ENCODE peak calls at places on chromosomes 12 and 14, in five cellular contexts. B is neural progenitor cell, H is PC-3, W is OCI-LY7, J is epithelial cell of esophagus. G is an unnamed sample.

GRCh38 chr14:75548544-75548943 is 26.3 kb downstream of the BATF start:
- DNase-seq in B (no peak), H (peak), W (no peak), J (no peak), G (no peak)

GRCh38 chr12:51694146-51694545 is 103.1 kb downstream of the SCN8A start:
- DNase-seq in B (no peak), H (no peak), W (no peak), J (no peak), G (no peak)

GRCh38 chr14:68173227-68173972 is 353.8 kb downstream of the RAD51B start:
- DNase-seq in B (no peak), H (no peak), W (no peak), J (no peak), G (no peak)

GRCh38 chr14:35898217-35898775 is 72.2 kb downstream of the BRMS1L start:
- DNase-seq in B (peak), H (no peak), W (no peak), J (no peak), G (no peak)

GRCh38 chr12:26276709-26277108 is 81.3 kb downstream of the SSPN start:
- DNase-seq in B (no peak), H (peak), W (no peak), J (peak), G (no peak)

GRCh38 chr12:24820872-24821271 is 128.0 kb downstream of the BCAT1 start:
- DNase-seq in B (no peak), H (no peak), W (no peak), J (peak), G (no peak)

GRCh38 chr12:104498211-104498801 is 41.6 kb downstream of the CHST11 start:
- DNase-seq in B (no peak), H (no peak), W (no peak), J (no peak), G (no peak)

GRCh38 chr14:94392510-94392935 is 4.1 kb upstream of the SERPINA1 start:
- DNase-seq in B (no peak), H (peak), W (no peak), J (peak), G (peak)

GRCh38 chr12:132735496-132735895 is 24.9 kb downstream of the PGAM5 start:
- DNase-seq in B (no peak), H (no peak), W (no peak), J (no peak), G (no peak)

GRCh38 chr12:13223941-13224340 is 27.4 kb downstream of the EMP1 start:
- DNase-seq in B (no peak), H (no peak), W (no peak), J (no peak), G (no peak)

GRCh38 chr12:32947203-32947795 is 50.7 kb upstream of the PKP2 start:
- DNase-seq in B (peak), H (peak), W (peak), J (peak), G (no peak)

GRCh38 chr12:98606367-98606985 is 13.0 kb downstream of the SLC25A3 start:
- DNase-seq in B (no peak), H (no peak), W (no peak), J (peak), G (no peak)

GRCh38 chr12:109163150-109163549 is 46.8 kb downstream of the ACACB start:
- DNase-seq in B (no peak), H (no peak), W (no peak), J (no peak), G (no peak)

GRCh38 chr14:77390188-77390587 is 13.0 kb downstream of the SAMD15 start:
- DNase-seq in B (no peak), H (no peak), W (no peak), J (no peak), G (no peak)

GRCh38 chr14:35366048-35366428 is 38.5 kb downstream of the NFKBIA start:
- DNase-seq in B (no peak), H (peak), W (no peak), J (no peak), G (no peak)

GRCh38 chr12:92224685-92225331 is 79.2 kb upstream of the BTG1 start:
- DNase-seq in B (no peak), H (peak), W (no peak), J (peak), G (no peak)

GRCh38 chr12:46944104-46944503 is 118.3 kb upstream of the SLC38A4 start:
- DNase-seq in B (no peak), H (peak), W (no peak), J (peak), G (no peak)

GRCh38 chr14:49863483-49864262 is 11.1 kb upstream of the NEMF start:
- DNase-seq in B (peak), H (no peak), W (peak), J (no peak), G (no peak)

GRCh38 chr12:77323778-77324415 is 258.5 kb upstream of the E2F7 start:
- DNase-seq in B (no peak), H (no peak), W (no peak), J (no peak), G (peak)

GRCh38 chr12:88756153-88756552 is 175.9 kb upstream of the KITLG start:
- DNase-seq in B (no peak), H (no peak), W (no peak), J (no peak), G (no peak)

GRCh38 chr14:35678403-35679028 is 130.6 kb downstream of the RALGAPA1 start:
- DNase-seq in B (no peak), H (no peak), W (no peak), J (no peak), G (no peak)

GRCh38 chr14:36467332-36467731 is 52.7 kb downstream of the NKX2-1 start:
- DNase-seq in B (no peak), H (peak), W (no peak), J (peak), G (no peak)

GRCh38 chr14:88129306-88130056 is 124.5 kb downstream of the GPR65 start:
- DNase-seq in B (no peak), H (peak), W (no peak), J (peak), G (peak)

GRCh38 chr14:37864861-37865718 is 269.7 kb downstream of the TTC6 start:
- DNase-seq in B (no peak), H (peak), W (no peak), J (peak), G (no peak)

GRCh38 chr12:28130625-28131598 is 59.3 kb upstream of the CCDC91 start:
- DNase-seq in B (no peak), H (peak), W (no peak), J (peak), G (no peak)

GRCh38 chr14:35333797-35334743 is 41.9 kb downstream of the PSMA6 start:
- DNase-seq in B (no peak), H (no peak), W (no peak), J (no peak), G (peak)

GRCh38 chr14:64095620-64096019 is 198.6 kb downstream of the ESR2 start:
- DNase-seq in B (no peak), H (no peak), W (no peak), J (peak), G (no peak)

GRCh38 chr14:105358140-105358846 is 40.0 kb upstream of the TEX22 start:
- DNase-seq in B (no peak), H (no peak), W (no peak), J (no peak), G (no peak)

GRCh38 chr12:54195736-54196347 is 7.1 kb upstream of the SMUG1 start:
- DNase-seq in B (no peak), H (no peak), W (peak), J (peak), G (no peak)

GRCh38 chr12:112468041-112468440 is 49.3 kb downstream of the PTPN11 start:
- DNase-seq in B (no peak), H (no peak), W (no peak), J (no peak), G (no peak)

GRCh38 chr12:66188584-66189475 is at the start of gene IRAK3:
- DNase-seq in B (peak), H (no peak), W (no peak), J (peak), G (peak)

GRCh38 chr12:70774055-70774454 is 136.8 kb upstream of the PTPRB start:
- DNase-seq in B (peak), H (peak), W (no peak), J (peak), G (no peak)

GRCh38 chr12:125684968-125685790 is 619.9 kb downstream of the AACS start:
- DNase-seq in B (no peak), H (no peak), W (no peak), J (no peak), G (no peak)

GRCh38 chr12:125685885-125686284 is 620.6 kb downstream of the AACS start:
- DNase-seq in B (no peak), H (no peak), W (no peak), J (no peak), G (no peak)

GRCh38 chr12:125687820-125688219 is 622.6 kb downstream of the AACS start:
- DNase-seq in B (no peak), H (no peak), W (no peak), J (no peak), G (no peak)

GRCh38 chr12:125687403-125687802 is 622.2 kb downstream of the AACS start:
- DNase-seq in B (no peak), H (no peak), W (no peak), J (no peak), G (no peak)

DNA sequence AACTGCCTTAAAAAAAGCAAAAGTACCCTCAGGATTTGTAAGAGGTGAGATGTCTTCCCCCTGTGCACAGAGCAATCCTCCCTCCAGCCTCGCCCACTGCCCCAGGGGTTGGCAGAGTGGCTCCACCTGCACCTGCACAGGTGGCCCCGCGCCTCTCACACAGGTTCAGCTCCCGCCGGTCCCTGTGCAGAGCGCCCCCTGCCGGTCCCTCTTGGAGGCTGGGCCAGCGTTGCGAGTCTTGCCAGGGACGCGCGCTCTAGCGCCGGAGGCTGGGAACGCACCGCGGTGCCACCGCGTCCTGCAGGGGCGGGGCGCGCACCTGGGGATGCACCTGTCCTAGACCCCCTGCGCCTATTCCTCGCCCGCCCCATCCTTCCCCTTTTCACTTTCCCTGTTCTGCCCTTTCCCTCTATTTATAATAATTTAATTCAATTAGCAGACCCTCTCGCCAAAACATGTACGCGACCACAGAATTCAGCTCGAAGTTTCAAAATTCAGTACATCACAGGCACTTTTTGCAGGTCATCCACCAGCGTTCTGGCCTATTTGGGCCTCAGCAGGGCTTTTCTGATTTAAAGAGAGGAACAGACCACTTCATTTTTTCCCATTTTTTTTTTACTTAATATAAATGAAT is 618.6 kb downstream of the AACS start:
- DNase-seq in B (peak), H (no peak), W (peak), J (peak), G (peak)
- TF ChIP-seq CTCF in B (peak), H (peak), W (peak), J (no peak), G (peak)

GRCh38 chr14:104216457-104216856 is 78.1 kb downstream of the KIF26A start:
- DNase-seq in B (no peak), H (no peak), W (no peak), J (no peak), G (no peak)

GRCh38 chr14:104217486-104218360 is 79.3 kb downstream of the KIF26A start:
- DNase-seq in B (no peak), H (no peak), W (no peak), J (no peak), G (no peak)

GRCh38 chr14:104214819-104215218 is 76.4 kb downstream of the KIF26A start:
- DNase-seq in B (no peak), H (no peak), W (no peak), J (no peak), G (no peak)

GRCh38 chr14:104214411-104214810 is 76.0 kb downstream of the KIF26A start:
- DNase-seq in B (no peak), H (no peak), W (no peak), J (no peak), G (no peak)

GRCh38 chr14:104215706-104216334 is 77.4 kb downstream of the KIF26A start:
- DNase-seq in B (no peak), H (no peak), W (no peak), J (no peak), G (no peak)
- TF ChIP-seq CTCF in B (no peak), H (no peak), W (no peak), J (no peak), G (no peak)

GRCh38 chr12:127926004-127926403 is 341.0 kb upstream of the TMEM132C start:
- DNase-seq in B (peak), H (peak), W (no peak), J (no peak), G (no peak)
- TF ChIP-seq CTCF in B (peak), H (peak), W (peak), J (no peak), G (no peak)

GRCh38 chr12:67648306-67649164 is at the start of gene DYRK2:
- DNase-seq in B (peak), H (peak), W (peak), J (peak), G (peak)
- TF ChIP-seq CTCF in B (no peak), H (no peak), W (peak), J (no peak), G (peak)

DNA sequence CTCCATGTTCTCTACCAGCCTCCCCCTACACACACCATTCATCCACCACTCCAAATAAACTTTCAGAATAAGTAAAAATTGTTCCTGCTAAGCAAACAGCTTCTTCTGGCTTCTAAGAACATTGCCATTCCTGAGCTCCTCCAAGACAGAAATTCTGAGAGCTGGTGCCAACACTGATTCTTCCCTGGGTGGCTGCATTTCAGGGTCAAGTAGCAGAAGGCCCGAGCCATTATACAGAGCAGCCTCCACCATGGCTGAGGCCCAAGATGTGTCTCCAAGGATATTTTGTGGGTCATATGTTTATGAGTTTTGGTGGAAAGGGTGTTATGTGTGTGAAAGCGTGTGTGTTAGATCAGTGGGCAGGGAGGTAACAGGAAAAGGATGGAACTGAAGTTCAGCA is 3.5 kb upstream of the RND1 start:
- DNase-seq in B (no peak), H (no peak), W (no peak), J (no peak), G (no peak)
- TF ChIP-seq CTCF in B (no peak), H (no peak), W (no peak), J (no peak), G (no peak)

GRCh38 chr14:78785265-78785664 is 615.1 kb downstream of the NRXN3 start:
- DNase-seq in B (no peak), H (no peak), W (no peak), J (peak), G (no peak)

GRCh38 chr14:78788467-78789360 is 618.5 kb downstream of the NRXN3 start:
- DNase-seq in B (no peak), H (no peak), W (no peak), J (peak), G (no peak)

GRCh38 chr14:78790262-78790661 is 620.1 kb downstream of the NRXN3 start:
- DNase-seq in B (peak), H (no peak), W (no peak), J (no peak), G (no peak)
- TF ChIP-seq CTCF in B (peak), H (peak), W (peak), J (peak), G (no peak)

GRCh38 chr12:14854586-14855163 is 11.3 kb upstream of the ART4 start:
- DNase-seq in B (no peak), H (peak), W (peak), J (no peak), G (no peak)
- TF ChIP-seq CTCF in B (no peak), H (no peak), W (peak), J (no peak), G (no peak)

G was measured in GM13976.